ENCODE peak calls at places on chromosome 9, in eight cellular contexts. L is activated T-helper 1 cell treated with Interleukin-2 at 50 U/mL for 16 hours; Y is pancreas; T is BE2C; D is caudate nucleus; I is amygdala; N is HCT116; A is stimulated activated CD4-positive, alpha-beta T cell treated with anti-CD3 and anti-CD28 coated beads, Interleukin-1b, Interleukin-23, amount 100 ng/mL, for 4 hours. G is an unnamed sample.
A peak's percentile ranks its signal among the peaks of the same experiment; 100 is the strongest.

GRCh38 chr9:136821333-136822031 is 13.7 kb downstream of the RABL6 start:
- DNase-seq in L (no peak), Y (peak; percentile 63), T (no peak), D (no peak), I (no peak), N (no peak), A (no peak), G (no peak)

GRCh38 chr9:128787583-128788156 is 617 bp downstream of the TBC1D13 start:
- DNase-seq in L (no peak), Y (no peak), T (no peak), D (no peak), I (no peak), N (no peak), A (no peak), G (peak; percentile 26)

GRCh38 chr9:112774006-112774996 is 23.7 kb downstream of the SNX30 start:
- DNase-seq in L (no peak), Y (no peak), T (no peak), D (no peak), I (no peak), N (no peak), A (no peak), G (no peak)

GRCh38 chr9:131618071-131618479 is 72.8 kb downstream of the PRRT1B start:
- DNase-seq in L (no peak), Y (no peak), T (peak; percentile 92), D (no peak), I (no peak), N (no peak), A (no peak), G (peak; percentile 56)

GRCh38 chr9:16180546-16180945 is 627.7 kb downstream of the CCDC171 start:
- DNase-seq in L (no peak), Y (no peak), T (no peak), D (no peak), I (no peak), N (no peak), A (no peak), G (peak; percentile 16)

GRCh38 chr9:129094387-129095169 is 13.7 kb downstream of the DOLPP1 start:
- DNase-seq in L (no peak), Y (peak; percentile 63), T (no peak), D (no peak), I (no peak), N (no peak), A (no peak), G (no peak)

GRCh38 chr9:94847486-94847885 is 121.0 kb downstream of the AOPEP start:
- DNase-seq in L (no peak), Y (no peak), T (no peak), D (no peak), I (no peak), N (no peak), A (no peak), G (peak; percentile 58)

GRCh38 chr9:38619556-38620447 is 594 bp downstream of the ANKRD18A start:
- DNase-seq in L (no peak), Y (peak; percentile 73), T (no peak), D (no peak), I (no peak), N (no peak), A (peak; percentile 24), G (peak; percentile 22)

GRCh38 chr9:108885643-108886348 is 23.7 kb downstream of the ACTL7A start:
- DNase-seq in L (no peak), Y (no peak), T (peak; percentile 60), D (no peak), I (no peak), N (peak; percentile 2), A (no peak), G (peak; percentile 91)

GRCh38 chr9:126915846-126916543 is 1.4 kb downstream of the RALGPS1 start:
- DNase-seq in L (no peak), Y (no peak), T (no peak), D (no peak), I (no peak), N (no peak), A (no peak), G (peak; percentile 87)

GRCh38 chr9:87267251-87267679 is 230.4 kb upstream of the DAPK1 start:
- DNase-seq in L (no peak), Y (no peak), T (no peak), D (no peak), I (no peak), N (no peak), A (no peak), G (no peak)

GRCh38 chr9:107975426-107976010 is 485.9 kb upstream of the KLF4 start:
- DNase-seq in L (no peak), Y (no peak), T (no peak), D (no peak), I (no peak), N (no peak), A (no peak), G (no peak)

GRCh38 chr9:70250221-70250620 is 8.6 kb upstream of the SMC5 start:
- DNase-seq in L (no peak), Y (no peak), T (no peak), D (no peak), I (no peak), N (no peak), A (no peak), G (no peak)

GRCh38 chr9:37371565-37372464 is 50.7 kb upstream of the GRHPR start:
- DNase-seq in L (no peak), Y (no peak), T (peak; percentile 38), D (no peak), I (no peak), N (no peak), A (no peak), G (no peak)

GRCh38 chr9:23123048-23123632 is 676.5 kb downstream of the DMRTA1 start:
- DNase-seq in L (no peak), Y (no peak), T (peak; percentile 17), D (no peak), I (no peak), N (no peak), A (no peak), G (peak; percentile 67)

GRCh38 chr9:120366646-120367019 is 213.3 kb downstream of the CDK5RAP2 start:
- DNase-seq in L (no peak), Y (no peak), T (no peak), D (no peak), I (no peak), N (peak; percentile 26), A (no peak), G (peak; percentile 49)

GRCh38 chr9:97547098-97547829 is 45.8 kb downstream of the TMOD1 start:
- DNase-seq in L (no peak), Y (no peak), T (no peak), D (no peak), I (no peak), N (no peak), A (no peak), G (no peak)

GRCh38 chr9:15722888-15723287 is 170.0 kb downstream of the CCDC171 start:
- DNase-seq in L (no peak), Y (no peak), T (no peak), D (no peak), I (no peak), N (no peak), A (no peak), G (no peak)

GRCh38 chr9:26129216-26129615 is 451.0 kb upstream of the TUSC1 start:
- DNase-seq in L (no peak), Y (no peak), T (no peak), D (no peak), I (no peak), N (no peak), A (no peak), G (no peak)

GRCh38 chr9:112640311-112640710 is 77.6 kb downstream of the INIP start:
- DNase-seq in L (no peak), Y (no peak), T (no peak), D (no peak), I (no peak), N (no peak), A (no peak), G (no peak)

GRCh38 chr9:100099722-100100042 is 639 bp downstream of the INVS start:
- DNase-seq in L (no peak), Y (no peak), T (peak; percentile 32), D (no peak), I (no peak), N (peak; percentile 12), A (no peak), G (no peak)

GRCh38 chr9:114776683-114777399 is 29.0 kb downstream of the TNFSF15 start:
- DNase-seq in L (no peak), Y (no peak), T (no peak), D (no peak), I (no peak), N (no peak), A (no peak), G (no peak)

GRCh38 chr9:22514866-22515265 is 68.2 kb downstream of the DMRTA1 start:
- DNase-seq in L (no peak), Y (no peak), T (no peak), D (no peak), I (no peak), N (no peak), A (no peak), G (peak; percentile 69)

GRCh38 chr9:89593776-89594427 is 10.9 kb upstream of the GADD45G start:
- DNase-seq in L (no peak), Y (peak; percentile 80), T (peak; percentile 75), D (no peak), I (no peak), N (no peak), A (peak; percentile 54), G (peak; percentile 42)

GRCh38 chr9:17052626-17053025 is 82.2 kb upstream of the CNTLN start:
- DNase-seq in L (no peak), Y (no peak), T (no peak), D (no peak), I (no peak), N (no peak), A (no peak), G (no peak)

GRCh38 chr9:37197158-37198033 is 77.0 kb downstream of the ZCCHC7 start:
- DNase-seq in L (no peak), Y (no peak), T (peak; percentile 76), D (no peak), I (no peak), N (no peak), A (no peak), G (peak; percentile 76)

GRCh38 chr9:134455951-134456739 is 129.9 kb downstream of the RXRA start:
- DNase-seq in L (peak; percentile 57), Y (no peak), T (peak; percentile 47), D (no peak), I (no peak), N (peak; percentile 35), A (peak; percentile 74), G (peak; percentile 79)

GRCh38 chr9:113798062-113799030 is 77.8 kb upstream of the ZNF618 start:
- DNase-seq in L (no peak), Y (no peak), T (no peak), D (no peak), I (no peak), N (no peak), A (no peak), G (no peak)

GRCh38 chr9:37485389-37486255 is at the start of gene POLR1E:
- DNase-seq in L (peak; percentile 95), Y (peak; percentile 99), T (peak; percentile 97), D (peak; percentile 79), I (peak; percentile 85), N (peak; percentile 84), A (peak; percentile 96), G (peak; percentile 99)

GRCh38 chr9:104856413-104856941 is 71.5 kb downstream of the ABCA1 start:
- DNase-seq in L (no peak), Y (no peak), T (no peak), D (no peak), I (no peak), N (no peak), A (no peak), G (peak; percentile 81)

GRCh38 chr9:88533951-88534455 is 975 bp upstream of the NXNL2 start:
- DNase-seq in L (no peak), Y (peak; percentile 70), T (no peak), D (no peak), I (no peak), N (no peak), A (no peak), G (peak; percentile 35)

GRCh38 chr9:12874395-12874794 is 99.6 kb downstream of the LURAP1L start:
- DNase-seq in L (no peak), Y (no peak), T (no peak), D (no peak), I (no peak), N (no peak), A (no peak), G (peak; percentile 55)

GRCh38 chr9:120136685-120137084 is 443.3 kb downstream of the CDK5RAP2 start:
- DNase-seq in L (no peak), Y (no peak), T (no peak), D (no peak), I (no peak), N (no peak), A (no peak), G (no peak)

GRCh38 chr9:26893030-26893676 is 551 bp upstream of the CAAP1 start:
- DNase-seq in L (no peak), Y (no peak), T (no peak), D (no peak), I (no peak), N (no peak), A (no peak), G (no peak)

G was measured in epithelial cell of esophagus.